ENCODE peak calls at places on chromosomes 16 and 17, in four cellular contexts. G, C, S and N are unnamed samples.

GRCh38 chr16:88599092-88599733 is 29.0 kb downstream of the ZC3H18 start:
- DNase-seq in G (no peak), S (no peak), C (no peak), N (no peak)

GRCh38 chr16:751152-752007 is 9.2 kb upstream of the MSLN start:
- DNase-seq in G (no peak), C (no peak), S (no peak), N (no peak)

GRCh38 chr17:40443196-40443987 is at the start of gene IGFBP4:
- DNase-seq in S (no peak), C (peak; percentile 71), G (peak; percentile 84), N (peak; percentile 70)

GRCh38 chr16:14303654-14304394 is 232.7 kb downstream of the MRTFB start:
- DNase-seq in C (no peak), G (no peak), S (no peak), N (no peak)

GRCh38 chr17:79045830-79046500 is 22.0 kb downstream of the C1QTNF1 start:
- DNase-seq in C (peak; percentile 65), G (peak; percentile 68), S (peak; percentile 33), N (peak; percentile 60)

GRCh38 chr17:29844339-29845048 is 85.5 kb downstream of the SSH2 start:
- DNase-seq in C (no peak), G (no peak), S (no peak), N (no peak)

GRCh38 chr17:9928601-9929341 is 23.7 kb upstream of the RCVRN start:
- DNase-seq in G (no peak), S (no peak), C (no peak), N (no peak)

GRCh38 chr17:8002646-8003593 is 505 bp downstream of the GUCY2D start:
- DNase-seq in C (no peak), S (no peak), G (no peak), N (no peak)

GRCh38 chr16:71626018-71626857 is at the start of gene MARVELD3:
- DNase-seq in C (peak; percentile 11), G (peak; percentile 27), S (no peak), N (no peak)